ENCODE peak calls at places on chromosome 11, in ten cellular contexts. One of them, this sample, is unnamed.

GRCh38 chr11:114350022-114350421 is 50.3 kb downstream of the C11orf71 start:
- DNase-seq in neural crest cell: no peak
- DNase-seq in BE2C: no peak
- DNase-seq in stomach: no peak
- DNase-seq in ovary: no peak
- DNase-seq in uterus: no peak
- DNase-seq in pancreas: no peak
- DNase-seq in DND-41: no peak
- DNase-seq in OCI-LY7: no peak
- DNase-seq in upper lobe of right lung: no peak
- DNase-seq in this sample: no peak

GRCh38 chr11:122305426-122305825 is 189.4 kb upstream of the BLID start:
- DNase-seq in DND-41: no peak
- DNase-seq in pancreas: no peak
- DNase-seq in ovary: no peak
- DNase-seq in BE2C: no peak
- DNase-seq in stomach: no peak
- DNase-seq in OCI-LY7: no peak
- DNase-seq in neural crest cell: no peak
- DNase-seq in uterus: no peak
- DNase-seq in upper lobe of right lung: no peak
- DNase-seq in this sample: no peak

GRCh38 chr11:22792497-22792896 is 37.1 kb downstream of the SVIP start:
- DNase-seq in uterus: no peak
- DNase-seq in ovary: no peak
- DNase-seq in neural crest cell: no peak
- DNase-seq in BE2C: no peak
- DNase-seq in upper lobe of right lung: no peak
- DNase-seq in stomach: no peak
- DNase-seq in OCI-LY7: no peak
- DNase-seq in pancreas: no peak
- DNase-seq in DND-41: no peak
- DNase-seq in this sample: no peak

GRCh38 chr11:2588809-2589537 is 110.8 kb downstream of the KCNQ1OT1 start:
- DNase-seq in uterus: no peak
- DNase-seq in DND-41: peak
- DNase-seq in BE2C: peak
- DNase-seq in stomach: no peak
- DNase-seq in ovary: peak
- DNase-seq in neural crest cell: no peak
- DNase-seq in pancreas: no peak
- DNase-seq in OCI-LY7: no peak
- DNase-seq in upper lobe of right lung: peak
- DNase-seq in this sample: no peak

GRCh38 chr11:108511851-108512474 is 13.8 kb upstream of the POGLUT3 start:
- DNase-seq in ovary: no peak
- DNase-seq in neural crest cell: no peak
- DNase-seq in upper lobe of right lung: no peak
- DNase-seq in pancreas: no peak
- DNase-seq in uterus: no peak
- DNase-seq in stomach: no peak
- DNase-seq in OCI-LY7: no peak
- DNase-seq in DND-41: no peak
- DNase-seq in BE2C: no peak
- DNase-seq in this sample: no peak

GRCh38 chr11:1872267-1872985 is 19.3 kb downstream of the PRR33 start:
- DNase-seq in OCI-LY7: no peak
- DNase-seq in neural crest cell: no peak
- DNase-seq in BE2C: no peak
- DNase-seq in stomach: no peak
- DNase-seq in DND-41: no peak
- DNase-seq in pancreas: no peak
- DNase-seq in uterus: no peak
- DNase-seq in upper lobe of right lung: peak
- DNase-seq in ovary: peak
- DNase-seq in this sample: no peak

GRCh38 chr11:8656291-8656690 is 26.2 kb downstream of the TRIM66 start:
- DNase-seq in pancreas: no peak
- DNase-seq in uterus: no peak
- DNase-seq in stomach: no peak
- DNase-seq in DND-41: no peak
- DNase-seq in BE2C: no peak
- DNase-seq in neural crest cell: no peak
- DNase-seq in ovary: no peak
- DNase-seq in upper lobe of right lung: no peak
- DNase-seq in OCI-LY7: no peak
- DNase-seq in this sample: no peak

GRCh38 chr11:32487270-32487669 is 51.9 kb upstream of the WT1 start:
- DNase-seq in uterus: no peak
- DNase-seq in upper lobe of right lung: no peak
- DNase-seq in BE2C: peak
- DNase-seq in neural crest cell: no peak
- DNase-seq in OCI-LY7: no peak
- DNase-seq in DND-41: peak
- DNase-seq in stomach: no peak
- DNase-seq in ovary: no peak
- DNase-seq in pancreas: no peak
- DNase-seq in this sample: no peak

GRCh38 chr11:12404461-12404860 is 27.1 kb downstream of the PARVA start:
- DNase-seq in neural crest cell: no peak
- DNase-seq in DND-41: no peak
- DNase-seq in OCI-LY7: no peak
- DNase-seq in ovary: peak
- DNase-seq in BE2C: no peak
- DNase-seq in pancreas: peak
- DNase-seq in uterus: no peak
- DNase-seq in stomach: no peak
- DNase-seq in upper lobe of right lung: no peak
- DNase-seq in this sample: no peak

DNA sequence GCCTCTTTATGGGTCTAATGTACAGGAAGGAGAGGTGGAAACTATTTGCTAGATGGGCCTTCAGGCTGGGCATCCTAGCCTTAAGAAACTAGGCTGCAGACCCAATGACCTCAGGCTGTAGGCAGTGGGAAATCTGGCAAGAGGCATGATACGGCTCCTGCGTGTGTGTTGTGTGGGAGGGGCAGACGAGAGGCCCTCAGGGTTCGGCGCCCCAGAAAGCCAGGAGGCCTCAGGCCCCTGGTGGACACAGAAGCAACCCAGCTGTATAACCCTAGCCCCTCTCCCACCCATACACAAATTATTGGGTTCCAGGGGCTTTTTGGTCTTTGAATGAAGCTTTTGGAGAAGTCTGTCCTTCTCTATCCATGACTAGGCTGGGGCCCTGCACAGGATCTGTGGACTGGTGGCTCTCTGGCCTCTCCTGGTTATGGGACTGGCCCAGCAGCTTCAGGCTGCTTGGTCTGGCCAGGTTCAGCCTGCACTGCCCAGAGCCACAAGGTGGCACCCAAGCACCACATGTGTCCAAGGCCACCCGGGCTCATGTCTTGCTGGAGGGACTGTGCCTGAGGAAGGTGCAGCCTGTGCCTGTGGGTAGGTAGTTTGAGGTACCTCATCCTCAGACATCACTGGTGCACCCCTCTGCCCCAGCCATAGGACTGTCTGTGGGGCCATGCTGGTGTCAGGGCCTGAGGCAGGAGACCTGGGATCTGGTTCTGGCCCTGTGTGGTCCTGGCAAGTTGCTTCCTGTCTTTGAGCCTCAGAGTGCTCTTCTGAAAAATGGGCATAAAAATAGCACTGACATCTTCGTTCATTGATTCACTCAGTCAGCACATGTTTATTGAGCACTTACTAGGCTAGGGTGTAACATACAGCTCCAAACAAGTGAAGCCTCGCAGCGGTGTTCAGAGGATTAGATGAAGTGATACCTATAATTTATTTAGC is 87.5 kb downstream of the RRM1 start:
- DNase-seq in neural crest cell: peak
- DNase-seq in OCI-LY7: peak
- DNase-seq in upper lobe of right lung: peak
- DNase-seq in BE2C: peak
- DNase-seq in pancreas: peak
- DNase-seq in DND-41: peak
- DNase-seq in stomach: peak
- DNase-seq in uterus: no peak
- DNase-seq in ovary: peak
- DNase-seq in this sample: peak
- TF ChIP-seq CTCF in neural crest cell: peak
- TF ChIP-seq CTCF in OCI-LY7: peak
- TF ChIP-seq CTCF in upper lobe of right lung: peak
- TF ChIP-seq CTCF in BE2C: peak
- TF ChIP-seq CTCF in pancreas: peak
- TF ChIP-seq CTCF in DND-41: peak
- TF ChIP-seq CTCF in stomach: peak
- TF ChIP-seq CTCF in uterus: no peak
- TF ChIP-seq CTCF in ovary: no peak
- TF ChIP-seq CTCF in this sample: peak

GRCh38 chr11:120139316-120140069 is 1.6 kb upstream of the TRIM29 start:
- DNase-seq in neural crest cell: no peak
- DNase-seq in pancreas: no peak
- DNase-seq in uterus: no peak
- DNase-seq in BE2C: no peak
- DNase-seq in stomach: peak
- DNase-seq in upper lobe of right lung: no peak
- DNase-seq in DND-41: no peak
- DNase-seq in ovary: no peak
- DNase-seq in OCI-LY7: no peak
- DNase-seq in this sample: peak

GRCh38 chr11:120137187-120137610 is 714 bp downstream of the TRIM29 start:
- DNase-seq in stomach: peak
- DNase-seq in neural crest cell: no peak
- DNase-seq in pancreas: peak
- DNase-seq in BE2C: no peak
- DNase-seq in OCI-LY7: no peak
- DNase-seq in ovary: no peak
- DNase-seq in DND-41: no peak
- DNase-seq in upper lobe of right lung: peak
- DNase-seq in uterus: peak
- DNase-seq in this sample: peak

GRCh38 chr11:120136356-120136755 is 1.6 kb downstream of the TRIM29 start:
- DNase-seq in uterus: no peak
- DNase-seq in neural crest cell: no peak
- DNase-seq in upper lobe of right lung: peak
- DNase-seq in stomach: peak
- DNase-seq in OCI-LY7: no peak
- DNase-seq in pancreas: no peak
- DNase-seq in ovary: no peak
- DNase-seq in DND-41: no peak
- DNase-seq in BE2C: no peak
- DNase-seq in this sample: peak

GRCh38 chr11:120135838-120136237 is 2.1 kb downstream of the TRIM29 start:
- DNase-seq in neural crest cell: no peak
- DNase-seq in ovary: no peak
- DNase-seq in upper lobe of right lung: peak
- DNase-seq in OCI-LY7: no peak
- DNase-seq in pancreas: no peak
- DNase-seq in uterus: peak
- DNase-seq in BE2C: no peak
- DNase-seq in DND-41: no peak
- DNase-seq in stomach: peak
- DNase-seq in this sample: peak

GRCh38 chr11:120137611-120138521 is at the start of gene TRIM29:
- DNase-seq in ovary: no peak
- DNase-seq in neural crest cell: no peak
- DNase-seq in upper lobe of right lung: peak
- DNase-seq in stomach: peak
- DNase-seq in uterus: peak
- DNase-seq in BE2C: no peak
- DNase-seq in DND-41: no peak
- DNase-seq in OCI-LY7: no peak
- DNase-seq in pancreas: peak
- DNase-seq in this sample: peak
- TF ChIP-seq CTCF in ovary: no peak
- TF ChIP-seq CTCF in neural crest cell: no peak
- TF ChIP-seq CTCF in upper lobe of right lung: no peak
- TF ChIP-seq CTCF in stomach: no peak
- TF ChIP-seq CTCF in uterus: no peak
- TF ChIP-seq CTCF in BE2C: no peak
- TF ChIP-seq CTCF in DND-41: no peak
- TF ChIP-seq CTCF in OCI-LY7: no peak
- TF ChIP-seq CTCF in pancreas: no peak
- TF ChIP-seq CTCF in this sample: no peak

GRCh38 chr11:92225206-92225562 is 566 bp downstream of the FAT3 start:
- DNase-seq in upper lobe of right lung: no peak
- DNase-seq in BE2C: peak
- DNase-seq in ovary: no peak
- DNase-seq in DND-41: no peak
- DNase-seq in pancreas: no peak
- DNase-seq in stomach: no peak
- DNase-seq in uterus: no peak
- DNase-seq in OCI-LY7: no peak
- DNase-seq in neural crest cell: no peak
- DNase-seq in this sample: no peak

GRCh38 chr11:92227233-92227593 is 2.6 kb downstream of the FAT3 start:
- DNase-seq in neural crest cell: no peak
- DNase-seq in stomach: no peak
- DNase-seq in DND-41: no peak
- DNase-seq in BE2C: no peak
- DNase-seq in uterus: no peak
- DNase-seq in upper lobe of right lung: no peak
- DNase-seq in OCI-LY7: no peak
- DNase-seq in pancreas: no peak
- DNase-seq in ovary: no peak
- DNase-seq in this sample: no peak

GRCh38 chr11:92224394-92225205 is at the start of gene FAT3:
- DNase-seq in uterus: peak
- DNase-seq in OCI-LY7: no peak
- DNase-seq in neural crest cell: peak
- DNase-seq in DND-41: no peak
- DNase-seq in stomach: no peak
- DNase-seq in pancreas: no peak
- DNase-seq in upper lobe of right lung: peak
- DNase-seq in ovary: no peak
- DNase-seq in BE2C: peak
- DNase-seq in this sample: no peak

GRCh38 chr11:92226331-92227232 is 2.0 kb downstream of the FAT3 start:
- DNase-seq in neural crest cell: peak
- DNase-seq in upper lobe of right lung: no peak
- DNase-seq in BE2C: peak
- DNase-seq in stomach: no peak
- DNase-seq in DND-41: no peak
- DNase-seq in pancreas: no peak
- DNase-seq in OCI-LY7: no peak
- DNase-seq in uterus: no peak
- DNase-seq in ovary: no peak
- DNase-seq in this sample: no peak

GRCh38 chr11:92225563-92226308 is 1.1 kb downstream of the FAT3 start:
- DNase-seq in uterus: no peak
- DNase-seq in BE2C: peak
- DNase-seq in neural crest cell: peak
- DNase-seq in DND-41: no peak
- DNase-seq in OCI-LY7: no peak
- DNase-seq in ovary: no peak
- DNase-seq in upper lobe of right lung: peak
- DNase-seq in pancreas: no peak
- DNase-seq in stomach: no peak
- DNase-seq in this sample: peak
- TF ChIP-seq CTCF in uterus: no peak
- TF ChIP-seq CTCF in BE2C: peak
- TF ChIP-seq CTCF in neural crest cell: no peak
- TF ChIP-seq CTCF in DND-41: no peak
- TF ChIP-seq CTCF in OCI-LY7: no peak
- TF ChIP-seq CTCF in ovary: no peak
- TF ChIP-seq CTCF in upper lobe of right lung: peak
- TF ChIP-seq CTCF in pancreas: no peak
- TF ChIP-seq CTCF in stomach: no peak
- TF ChIP-seq CTCF in this sample: no peak

GRCh38 chr11:82080160-82080559 is 653.5 kb downstream of the FAM181B start:
- DNase-seq in stomach: no peak
- DNase-seq in pancreas: no peak
- DNase-seq in BE2C: no peak
- DNase-seq in upper lobe of right lung: no peak
- DNase-seq in ovary: no peak
- DNase-seq in uterus: no peak
- DNase-seq in DND-41: no peak
- DNase-seq in OCI-LY7: no peak
- DNase-seq in neural crest cell: no peak
- DNase-seq in this sample: no peak
- TF ChIP-seq CTCF in stomach: no peak
- TF ChIP-seq CTCF in pancreas: no peak
- TF ChIP-seq CTCF in BE2C: no peak
- TF ChIP-seq CTCF in upper lobe of right lung: no peak
- TF ChIP-seq CTCF in ovary: no peak
- TF ChIP-seq CTCF in uterus: no peak
- TF ChIP-seq CTCF in DND-41: no peak
- TF ChIP-seq CTCF in OCI-LY7: no peak
- TF ChIP-seq CTCF in neural crest cell: no peak
- TF ChIP-seq CTCF in this sample: no peak